ENCODE peak calls at places on chromosomes 13 and 19, in six cellular contexts. One of them, this sample, is unnamed.

GRCh38 chr13:24184265-24184841 is 23.8 kb downstream of the SPATA13 start:
- DNase-seq in CD8-positive, alpha-beta T cell: no peak
- DNase-seq in GM12865: no peak
- DNase-seq in mesendoderm: no peak
- DNase-seq in BJ: no peak
- DNase-seq in endothelial cell: no peak
- DNase-seq in this sample: no peak

GRCh38 chr19:45496349-45496953 is 396 bp downstream of the RTN2 start:
- DNase-seq in CD8-positive, alpha-beta T cell: peak; percentile 46
- DNase-seq in GM12865: no peak
- DNase-seq in BJ: no peak
- DNase-seq in endothelial cell: peak; percentile 67
- DNase-seq in mesendoderm: peak; percentile 75
- DNase-seq in this sample: no peak

GRCh38 chr13:75931116-75931515 is 295.0 kb downstream of the LMO7 start:
- DNase-seq in BJ: no peak
- DNase-seq in mesendoderm: no peak
- DNase-seq in endothelial cell: no peak
- DNase-seq in CD8-positive, alpha-beta T cell: no peak
- DNase-seq in GM12865: no peak
- DNase-seq in this sample: no peak

GRCh38 chr13:52411629-52412028 is 5.7 kb upstream of the THSD1 start:
- DNase-seq in BJ: no peak
- DNase-seq in endothelial cell: no peak
- DNase-seq in mesendoderm: no peak
- DNase-seq in CD8-positive, alpha-beta T cell: no peak
- DNase-seq in GM12865: peak; percentile 9
- DNase-seq in this sample: no peak

GRCh38 chr19:3580156-3580955 is 4.9 kb upstream of the GIPC3 start:
- DNase-seq in GM12865: no peak
- DNase-seq in CD8-positive, alpha-beta T cell: no peak
- DNase-seq in mesendoderm: no peak
- DNase-seq in endothelial cell: no peak
- DNase-seq in BJ: peak; percentile 76
- DNase-seq in this sample: no peak

GRCh38 chr13:114313061-114313860 is 1.0 kb upstream of the CHAMP1 start:
- DNase-seq in GM12865: peak; percentile 83
- DNase-seq in CD8-positive, alpha-beta T cell: no peak
- DNase-seq in BJ: no peak
- DNase-seq in mesendoderm: peak; percentile 40
- DNase-seq in endothelial cell: no peak
- DNase-seq in this sample: no peak

GRCh38 chr13:44726214-44726613 is 150.1 kb upstream of the TSC22D1 start:
- DNase-seq in BJ: peak; percentile 90
- DNase-seq in mesendoderm: no peak
- DNase-seq in endothelial cell: no peak
- DNase-seq in GM12865: no peak
- DNase-seq in CD8-positive, alpha-beta T cell: no peak
- DNase-seq in this sample: no peak

GRCh38 chr13:102011539-102011938 is 390.3 kb downstream of the FGF14 start:
- DNase-seq in GM12865: no peak
- DNase-seq in mesendoderm: no peak
- DNase-seq in BJ: no peak
- DNase-seq in CD8-positive, alpha-beta T cell: no peak
- DNase-seq in endothelial cell: no peak
- DNase-seq in this sample: no peak

GRCh38 chr19:5561559-5561958 is 6.2 kb downstream of the TINCR start:
- DNase-seq in endothelial cell: no peak
- DNase-seq in GM12865: no peak
- DNase-seq in mesendoderm: no peak
- DNase-seq in BJ: no peak
- DNase-seq in CD8-positive, alpha-beta T cell: no peak
- DNase-seq in this sample: no peak

GRCh38 chr19:46977548-46977947 is 42.1 kb upstream of the NPAS1 start:
- DNase-seq in CD8-positive, alpha-beta T cell: no peak
- DNase-seq in GM12865: no peak
- DNase-seq in BJ: no peak
- DNase-seq in endothelial cell: no peak
- DNase-seq in mesendoderm: no peak
- DNase-seq in this sample: no peak

GRCh38 chr13:46803586-46803985 is 6.6 kb upstream of the ESD start:
- DNase-seq in endothelial cell: no peak
- DNase-seq in GM12865: no peak
- DNase-seq in BJ: no peak
- DNase-seq in mesendoderm: no peak
- DNase-seq in CD8-positive, alpha-beta T cell: no peak
- DNase-seq in this sample: no peak

GRCh38 chr13:46296920-46297319 is 85.2 kb downstream of the LRRC63 start:
- DNase-seq in mesendoderm: peak; percentile 89
- DNase-seq in CD8-positive, alpha-beta T cell: no peak
- DNase-seq in GM12865: no peak
- DNase-seq in endothelial cell: no peak
- DNase-seq in BJ: peak; percentile 71
- DNase-seq in this sample: no peak

GRCh38 chr13:95411641-95412040 is 110.4 kb upstream of the ABCC4 start:
- DNase-seq in endothelial cell: no peak
- DNase-seq in mesendoderm: no peak
- DNase-seq in BJ: no peak
- DNase-seq in CD8-positive, alpha-beta T cell: no peak
- DNase-seq in GM12865: no peak
- DNase-seq in this sample: no peak

GRCh38 chr13:111184685-111185401 is 69.7 kb downstream of the ARHGEF7 start:
- DNase-seq in CD8-positive, alpha-beta T cell: peak; percentile 57
- DNase-seq in endothelial cell: no peak
- DNase-seq in GM12865: peak; percentile 96
- DNase-seq in mesendoderm: no peak
- DNase-seq in BJ: no peak
- DNase-seq in this sample: peak; percentile 58

GRCh38 chr13:43767351-43767901 is 19.3 kb downstream of the ENOX1 start:
- DNase-seq in GM12865: no peak
- DNase-seq in mesendoderm: no peak
- DNase-seq in CD8-positive, alpha-beta T cell: no peak
- DNase-seq in BJ: no peak
- DNase-seq in endothelial cell: no peak
- DNase-seq in this sample: no peak

GRCh38 chr19:40231544-40232424 is 5.3 kb upstream of the CCNP start:
- DNase-seq in endothelial cell: no peak
- DNase-seq in BJ: no peak
- DNase-seq in CD8-positive, alpha-beta T cell: no peak
- DNase-seq in mesendoderm: peak; percentile 78
- DNase-seq in GM12865: no peak
- DNase-seq in this sample: no peak

GRCh38 chr13:51136276-51136980 is 25.4 kb upstream of the C13orf42 start:
- DNase-seq in mesendoderm: no peak
- DNase-seq in endothelial cell: no peak
- DNase-seq in CD8-positive, alpha-beta T cell: no peak
- DNase-seq in GM12865: no peak
- DNase-seq in BJ: no peak
- DNase-seq in this sample: no peak

GRCh38 chr19:36136975-36137686 is 2.7 kb upstream of the CAPNS1 start:
- DNase-seq in CD8-positive, alpha-beta T cell: no peak
- DNase-seq in endothelial cell: no peak
- DNase-seq in GM12865: no peak
- DNase-seq in BJ: no peak
- DNase-seq in mesendoderm: peak; percentile 21
- DNase-seq in this sample: no peak

GRCh38 chr19:1806184-1807029 is 5.7 kb downstream of the ATP8B3 start:
- DNase-seq in CD8-positive, alpha-beta T cell: no peak
- DNase-seq in endothelial cell: no peak
- DNase-seq in mesendoderm: no peak
- DNase-seq in GM12865: no peak
- DNase-seq in BJ: no peak
- DNase-seq in this sample: no peak

GRCh38 chr19:54415208-54415900 is at the start of gene TTYH1:
- DNase-seq in CD8-positive, alpha-beta T cell: peak; percentile 63
- DNase-seq in GM12865: no peak
- DNase-seq in mesendoderm: no peak
- DNase-seq in endothelial cell: peak; percentile 44
- DNase-seq in BJ: no peak
- DNase-seq in this sample: no peak

GRCh38 chr19:11286312-11286974 is 9.5 kb upstream of the TSPAN16 start:
- DNase-seq in endothelial cell: no peak
- DNase-seq in GM12865: no peak
- DNase-seq in CD8-positive, alpha-beta T cell: no peak
- DNase-seq in BJ: no peak
- DNase-seq in mesendoderm: no peak
- DNase-seq in this sample: no peak

GRCh38 chr19:18020212-18021067 is 12.5 kb downstream of the ARRDC2 start:
- DNase-seq in BJ: no peak
- DNase-seq in GM12865: no peak
- DNase-seq in mesendoderm: no peak
- DNase-seq in endothelial cell: no peak
- DNase-seq in CD8-positive, alpha-beta T cell: no peak
- DNase-seq in this sample: no peak

GRCh38 chr19:30646806-30647205 is 274.6 kb downstream of the ZNF536 start:
- DNase-seq in mesendoderm: no peak
- DNase-seq in BJ: no peak
- DNase-seq in GM12865: no peak
- DNase-seq in endothelial cell: no peak
- DNase-seq in CD8-positive, alpha-beta T cell: no peak
- DNase-seq in this sample: no peak

GRCh38 chr19:1447944-1448343 is 2.0 kb upstream of the APC2 start:
- DNase-seq in BJ: no peak
- DNase-seq in CD8-positive, alpha-beta T cell: no peak
- DNase-seq in mesendoderm: no peak
- DNase-seq in endothelial cell: no peak
- DNase-seq in GM12865: no peak
- DNase-seq in this sample: no peak

GRCh38 chr13:48369988-48370387 is 42.9 kb downstream of the LPAR6 start:
- DNase-seq in CD8-positive, alpha-beta T cell: no peak
- DNase-seq in mesendoderm: no peak
- DNase-seq in endothelial cell: no peak
- DNase-seq in BJ: no peak
- DNase-seq in GM12865: no peak
- DNase-seq in this sample: no peak

GRCh38 chr19:33406521-33407139 is 33.1 kb downstream of the CEBPG start:
- DNase-seq in endothelial cell: peak; percentile 88
- DNase-seq in CD8-positive, alpha-beta T cell: peak; percentile 82
- DNase-seq in mesendoderm: peak; percentile 81
- DNase-seq in BJ: no peak
- DNase-seq in GM12865: peak; percentile 63
- DNase-seq in this sample: peak; percentile 92

GRCh38 chr19:42332059-42332458 is 6.6 kb downstream of the MEGF8 start:
- DNase-seq in BJ: no peak
- DNase-seq in CD8-positive, alpha-beta T cell: no peak
- DNase-seq in mesendoderm: no peak
- DNase-seq in endothelial cell: no peak
- DNase-seq in GM12865: no peak
- DNase-seq in this sample: no peak

GRCh38 chr19:5480427-5480836 is 25.2 kb downstream of the ZNRF4 start:
- DNase-seq in BJ: no peak
- DNase-seq in GM12865: peak; percentile 24
- DNase-seq in endothelial cell: peak; percentile 39
- DNase-seq in mesendoderm: peak; percentile 52
- DNase-seq in CD8-positive, alpha-beta T cell: peak; percentile 39
- DNase-seq in this sample: no peak

GRCh38 chr19:38484747-38485146 is 51.3 kb downstream of the RYR1 start:
- DNase-seq in BJ: no peak
- DNase-seq in CD8-positive, alpha-beta T cell: no peak
- DNase-seq in mesendoderm: no peak
- DNase-seq in GM12865: no peak
- DNase-seq in endothelial cell: no peak
- DNase-seq in this sample: no peak

GRCh38 chr19:13984875-13985741 is 21.0 kb downstream of the RFX1 start:
- DNase-seq in mesendoderm: no peak
- DNase-seq in GM12865: no peak
- DNase-seq in BJ: no peak
- DNase-seq in endothelial cell: no peak
- DNase-seq in CD8-positive, alpha-beta T cell: no peak
- DNase-seq in this sample: no peak

GRCh38 chr19:472005-472858 is 11.4 kb upstream of the SHC2 start:
- DNase-seq in CD8-positive, alpha-beta T cell: no peak
- DNase-seq in GM12865: no peak
- DNase-seq in BJ: no peak
- DNase-seq in mesendoderm: no peak
- DNase-seq in endothelial cell: no peak
- DNase-seq in this sample: no peak

GRCh38 chr19:53906211-53907192 is 2.6 kb upstream of the CACNG7 start:
- DNase-seq in CD8-positive, alpha-beta T cell: peak; percentile 81
- DNase-seq in BJ: no peak
- DNase-seq in endothelial cell: peak; percentile 64
- DNase-seq in GM12865: no peak
- DNase-seq in mesendoderm: no peak
- DNase-seq in this sample: peak; percentile 75

GRCh38 chr19:51097166-51097736 is 11.0 kb downstream of the CTU1 start:
- DNase-seq in mesendoderm: peak; percentile 55
- DNase-seq in endothelial cell: peak; percentile 72
- DNase-seq in BJ: no peak
- DNase-seq in CD8-positive, alpha-beta T cell: peak; percentile 78
- DNase-seq in GM12865: peak; percentile 72
- DNase-seq in this sample: peak; percentile 76

GRCh38 chr13:28495586-28496564 is 947 bp upstream of the FLT1 start:
- DNase-seq in endothelial cell: no peak
- DNase-seq in mesendoderm: peak; percentile 23
- DNase-seq in CD8-positive, alpha-beta T cell: no peak
- DNase-seq in BJ: no peak
- DNase-seq in GM12865: no peak
- DNase-seq in this sample: no peak

GRCh38 chr13:108944760-108945159 is 315.3 kb downstream of the MYO16 start:
- DNase-seq in BJ: peak; percentile 62
- DNase-seq in mesendoderm: no peak
- DNase-seq in GM12865: no peak
- DNase-seq in CD8-positive, alpha-beta T cell: no peak
- DNase-seq in endothelial cell: no peak
- DNase-seq in this sample: no peak

GRCh38 chr19:40089462-40089861 is 1.3 kb downstream of the ZNF780A start:
- DNase-seq in BJ: no peak
- DNase-seq in mesendoderm: no peak
- DNase-seq in GM12865: no peak
- DNase-seq in CD8-positive, alpha-beta T cell: no peak
- DNase-seq in endothelial cell: no peak
- DNase-seq in this sample: no peak

This sample was measured in GM12892.